ENCODE peak calls at places on chromosomes 3 and 15, in four cellular contexts. U is suprapubic skin; L is keratinocyte; B is CD4-positive, alpha-beta T cell. S is an unnamed sample.

GRCh38 chr3:17901893-17902292 is 159.5 kb upstream of the TBC1D5 start:
- DNase-seq in U (no peak), L (no peak), B (no peak), S (no peak)

GRCh38 chr15:76932090-76932966 is 779 bp downstream of the RCN2 start:
- DNase-seq in U (no peak), L (no peak), B (no peak), S (no peak)

GRCh38 chr3:127959873-127960272 is 44.8 kb downstream of the KBTBD12 start:
- DNase-seq in U (no peak), L (no peak), B (no peak), S (no peak)

GRCh38 chr3:48748754-48749153 is 31.7 kb upstream of the IP6K2 start:
- DNase-seq in U (no peak), L (no peak), B (no peak), S (no peak)

GRCh38 chr3:126955004-126955790 is 27.7 kb upstream of the PLXNA1 start:
- DNase-seq in U (no peak), L (no peak), B (no peak), S (no peak)

GRCh38 chr15:66099950-66100671 is 153.4 kb downstream of the MEGF11 start:
- DNase-seq in U (no peak), L (no peak), B (no peak), S (no peak)

GRCh38 chr15:68410466-68411200 is 21.3 kb downstream of the ITGA11 start:
- DNase-seq in U (peak), L (no peak), B (no peak), S (no peak)

GRCh38 chr3:159882784-159883779 is 105.6 kb upstream of the IL12A start:
- DNase-seq in U (no peak), L (no peak), B (no peak), S (no peak)

GRCh38 chr3:184325715-184326114 is 11.3 kb downstream of the EIF4G1 start:
- DNase-seq in U (no peak), L (no peak), B (no peak), S (no peak)

DNA sequence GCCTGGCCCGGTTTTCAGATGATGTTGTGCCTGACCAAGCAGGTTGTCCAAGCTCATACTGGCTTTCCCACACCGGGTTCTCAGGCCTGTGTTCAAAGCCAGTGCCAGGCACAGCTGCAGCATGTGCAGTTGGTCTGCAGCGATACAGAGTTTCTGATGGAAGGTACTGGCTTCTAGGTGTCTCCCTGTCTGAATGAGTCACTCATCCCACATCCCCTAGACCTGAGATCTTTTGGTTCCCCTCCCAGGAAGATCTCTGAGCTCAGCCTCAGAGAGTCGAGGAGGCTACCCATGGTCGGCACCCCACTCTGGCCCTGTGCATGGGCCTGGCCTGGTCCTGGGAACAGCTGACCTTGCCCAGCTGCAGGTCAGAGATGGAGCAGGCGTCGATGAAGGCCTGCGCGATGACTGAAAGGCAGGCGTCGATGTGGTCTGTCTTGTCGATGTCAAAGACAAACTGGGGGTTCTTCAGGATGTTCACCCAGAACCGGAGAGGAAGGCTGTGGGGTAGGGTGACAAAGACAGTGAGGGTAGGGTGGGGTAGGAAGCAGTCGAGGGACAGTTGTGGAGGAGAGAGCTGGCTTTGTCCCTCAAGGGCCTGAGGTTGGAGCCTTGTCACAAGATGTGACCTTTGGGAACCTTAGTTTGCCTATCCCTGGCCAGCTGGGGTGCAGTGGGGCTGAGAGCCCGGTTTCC is 15.2 kb downstream of the H1-8 start:
- DNase-seq in U (no peak), L (no peak), B (no peak), S (no peak)
- H3K27ac ChIP-seq in U (peak), L (no peak), B (no peak), S (no peak)

GRCh38 chr3:71725279-71725991 is at the start of gene EIF4E3:
- DNase-seq in U (no peak), L (no peak), B (peak), S (no peak)
- H3K27ac ChIP-seq in U (peak), L (no peak), B (peak), S (no peak)

GRCh38 chr3:195140410-195140809 is 130.5 kb downstream of the XXYLT1 start:
- DNase-seq in U (no peak), L (no peak), B (no peak), S (no peak)

GRCh38 chr3:195139091-195139875 is 131.7 kb downstream of the XXYLT1 start:
- DNase-seq in U (no peak), L (no peak), B (no peak), S (no peak)

GRCh38 chr3:195137638-195138588 is 133.0 kb downstream of the XXYLT1 start:
- DNase-seq in U (no peak), L (no peak), B (no peak), S (no peak)

GRCh38 chr3:195140816-195141793 is 129.9 kb downstream of the XXYLT1 start:
- DNase-seq in U (no peak), L (no peak), B (no peak), S (no peak)

GRCh38 chr3:195139876-195140240 is 131.1 kb downstream of the XXYLT1 start:
- DNase-seq in U (no peak), L (peak), B (no peak), S (peak)
- H3K27ac ChIP-seq in U (peak), L (peak), B (no peak), S (no peak)

DNA sequence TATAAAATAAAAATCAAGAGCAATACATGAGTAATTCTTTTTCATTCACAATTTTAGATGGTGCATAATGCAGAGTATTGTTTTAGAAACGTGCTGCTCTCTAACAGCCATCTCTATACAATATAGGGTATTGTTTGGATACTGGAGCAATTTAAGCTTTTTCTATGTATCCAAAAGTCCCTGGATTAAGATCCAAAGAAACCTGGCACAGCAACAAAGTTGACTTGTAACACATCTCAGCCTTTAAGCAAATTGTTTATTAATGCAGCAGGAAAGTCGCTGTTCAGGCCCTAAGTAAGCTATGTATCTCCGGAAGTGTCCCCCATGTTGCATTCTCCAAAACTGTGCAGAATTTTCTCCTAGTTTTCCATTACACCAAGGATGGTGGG is 7.3 kb downstream of the VGLL4 start:
- DNase-seq in U (no peak), L (no peak), B (no peak), S (no peak)
- H3K27ac ChIP-seq in U (peak), L (no peak), B (no peak), S (no peak)

GRCh38 chr3:167835953-167836352 is 100.4 kb downstream of the SERPINI1 start:
- DNase-seq in U (no peak), L (no peak), B (no peak), S (no peak)
- H3K27ac ChIP-seq in U (no peak), L (no peak), B (no peak), S (no peak)

GRCh38 chr15:41872166-41872747 is 21.6 kb downstream of the SPTBN5 start:
- DNase-seq in U (no peak), L (no peak), B (no peak), S (peak)
- H3K27ac ChIP-seq in U (no peak), L (no peak), B (no peak), S (no peak)

S was measured in epithelial cell of prostate.